ENCODE peak calls at places on chromosome 9, in four cellular contexts. Q, K, O and G are unnamed samples.

GRCh38 chr9:6827370-6827949 is 69.7 kb downstream of the KDM4C start:
- DNase-seq in Q (no peak), O (no peak), K (no peak), G (peak; percentile 69)

GRCh38 chr9:123355761-123356520 is at the start of gene CRB2:
- DNase-seq in K (no peak), O (no peak), Q (no peak), G (no peak)

GRCh38 chr9:127835930-127836586 is 18.4 kb downstream of the ENG start:
- DNase-seq in O (peak; percentile 77), K (no peak), Q (no peak), G (peak; percentile 76)

GRCh38 chr9:21801683-21802417 is 586 bp upstream of the MTAP start:
- DNase-seq in Q (peak; percentile 21), O (peak; percentile 78), K (peak; percentile 93), G (peak; percentile 88)

GRCh38 chr9:85527331-85528015 is 214.3 kb downstream of the AGTPBP1 start:
- DNase-seq in K (no peak), O (no peak), Q (no peak), G (peak; percentile 63)

GRCh38 chr9:14525840-14526239 is 167.4 kb downstream of the ZDHHC21 start:
- DNase-seq in O (no peak), K (no peak), Q (no peak), G (no peak)

GRCh38 chr9:89435315-89435823 is 62.5 kb downstream of the SEMA4D start:
- DNase-seq in K (peak; percentile 86), Q (no peak), O (no peak), G (no peak)

GRCh38 chr9:91903126-91903911 is 46.7 kb downstream of the ROR2 start:
- DNase-seq in O (no peak), K (peak; percentile 64), Q (no peak), G (no peak)

GRCh38 chr9:133954862-133955529 is 37.1 kb downstream of the VAV2 start:
- DNase-seq in O (no peak), Q (no peak), K (no peak), G (no peak)

GRCh38 chr9:135821116-135821515 is 86.2 kb downstream of the CAMSAP1 start:
- DNase-seq in K (peak; percentile 71), Q (no peak), O (no peak), G (no peak)

GRCh38 chr9:135500071-135500524 is 384 bp upstream of the MRPS2 start:
- DNase-seq in Q (no peak), O (no peak), K (no peak), G (peak; percentile 64)

GRCh38 chr9:70427161-70427945 is 12.9 kb upstream of the KLF9 start:
- DNase-seq in K (no peak), O (no peak), Q (no peak), G (peak; percentile 63)

GRCh38 chr9:9216934-9217333 is 1395.9 kb downstream of the PTPRD start:
- DNase-seq in O (no peak), Q (no peak), K (no peak), G (no peak)

GRCh38 chr9:95434116-95435073 is 82.4 kb downstream of the PTCH1 start:
- DNase-seq in Q (no peak), K (no peak), O (no peak), G (no peak)

GRCh38 chr9:106843361-106843760 is 19.6 kb upstream of the ZNF462 start:
- DNase-seq in O (no peak), K (no peak), Q (no peak), G (no peak)

GRCh38 chr9:93653762-93654161 is 77.4 kb downstream of the PHF2 start:
- DNase-seq in Q (no peak), K (peak; percentile 45), O (no peak), G (no peak)

GRCh38 chr9:133962341-133962740 is 29.8 kb downstream of the VAV2 start:
- DNase-seq in Q (no peak), K (no peak), O (no peak), G (no peak)

GRCh38 chr9:76787677-76788076 is 23.4 kb downstream of the PCA3 start:
- DNase-seq in K (no peak), O (no peak), Q (no peak), G (no peak)

GRCh38 chr9:121354141-121354540 is 15.9 kb downstream of the STOM start:
- DNase-seq in Q (no peak), K (no peak), O (no peak), G (peak; percentile 93)
- H3K4me3 ChIP-seq in Q (no peak overlapping the region), K (no peak overlapping the region), O (no peak overlapping the region), G (no peak overlapping the region)

DNA sequence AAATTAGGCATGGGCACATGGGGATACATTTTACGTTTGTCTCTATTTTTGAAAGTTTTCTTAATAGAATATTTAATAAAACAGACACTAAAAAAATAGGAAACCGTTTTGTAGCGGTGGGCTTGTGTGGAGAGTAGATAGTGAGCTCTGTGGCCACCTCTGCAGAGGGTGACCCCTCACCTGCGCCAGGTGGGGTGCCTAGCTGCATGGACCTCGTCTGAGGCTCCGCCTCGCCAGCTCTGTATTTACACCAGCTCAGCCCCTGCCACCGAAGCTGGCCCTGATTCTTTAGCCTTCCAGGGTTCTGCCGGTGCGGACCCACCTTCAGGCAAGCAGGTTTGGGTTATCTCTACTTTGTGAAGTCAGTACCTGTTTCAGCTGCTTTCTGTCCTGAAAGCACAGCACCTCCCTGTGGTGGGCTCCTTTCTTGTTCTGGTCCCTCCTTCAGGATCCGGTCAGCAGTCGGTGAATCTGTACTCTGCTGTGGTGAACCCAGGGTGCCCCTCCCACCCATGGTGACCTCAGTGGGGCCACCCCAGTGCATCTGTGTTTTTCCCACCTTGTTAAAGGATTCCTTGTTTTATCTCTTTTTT is 105.2 kb upstream of the CACNA1B start:
- DNase-seq in Q (no peak), K (no peak), O (no peak), G (peak; percentile 15)
- TF ChIP-seq CTCF in Q (no peak), K (no peak), O (no peak), G (peak; percentile 19)

GRCh38 chr9:71752928-71753327 is 15.4 kb downstream of the CEMIP2 start:
- DNase-seq in O (no peak), Q (no peak), K (no peak), G (no peak)
- H3K4me3 ChIP-seq in O (no peak overlapping the region), Q (no peak overlapping the region), K (no peak overlapping the region), G (no peak overlapping the region)

GRCh38 chr9:33267368-33267767 is 2.5 kb downstream of the CHMP5 start:
- DNase-seq in Q (no peak), K (no peak), O (no peak), G (no peak)

GRCh38 chr9:33265211-33265885 is 499 bp downstream of the CHMP5 start:
- DNase-seq in Q (no peak), K (no peak), O (no peak), G (peak; percentile 3)

GRCh38 chr9:33263936-33264472 is 504 bp downstream of the BAG1 start:
- DNase-seq in Q (peak; percentile 19), K (peak; percentile 93), O (no peak), G (no peak)

GRCh38 chr9:33263131-33263935 is 1.2 kb downstream of the BAG1 start:
- DNase-seq in Q (no peak), O (peak; percentile 14), K (no peak), G (peak; percentile 24)

DNA sequence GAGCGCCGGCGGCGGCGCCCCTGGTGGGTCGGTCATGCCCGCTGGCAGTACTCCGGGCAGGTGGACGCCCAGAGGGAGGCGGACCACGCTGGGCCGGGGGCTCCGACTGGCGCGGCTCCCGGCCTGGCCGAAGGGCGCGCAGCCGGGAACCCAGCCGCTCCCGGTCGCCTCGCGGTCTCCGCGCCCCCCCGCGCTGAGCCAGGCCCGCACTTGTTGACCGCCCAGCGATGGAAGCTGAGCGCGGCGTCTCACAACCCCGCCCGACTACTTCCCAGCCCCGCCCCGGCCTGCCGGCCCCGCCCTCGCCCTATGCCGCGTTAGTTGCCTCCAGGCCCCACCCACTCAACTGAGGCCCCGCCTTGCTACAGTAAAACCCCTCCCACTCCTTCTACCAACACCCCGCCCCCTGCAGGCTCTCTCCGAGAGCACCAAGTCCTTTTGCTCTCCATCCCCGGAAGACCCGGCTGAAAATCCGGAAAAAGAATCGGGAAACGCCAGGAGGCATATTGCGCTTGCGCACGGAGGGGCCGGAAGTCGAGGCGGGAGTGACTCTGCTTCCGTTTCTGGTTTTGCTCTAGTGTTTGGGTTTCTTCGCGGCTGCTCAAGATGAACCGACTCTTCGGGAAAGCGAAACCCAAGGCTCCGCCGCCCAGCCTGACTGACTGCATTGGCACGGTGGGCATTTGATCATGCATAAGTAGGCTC is at the start of the genes BAG1 and CHMP5:
- DNase-seq in K (peak; percentile 100), O (peak; percentile 99), Q (peak; percentile 100), G (peak; percentile 99)
- TF ChIP-seq CTCF in K (no peak), O (no peak), Q (peak; percentile 15), G (peak; percentile 36)

GRCh38 chr9:78306222-78307076 is 9.5 kb downstream of the PSAT1 start:
- DNase-seq in Q (no peak), K (peak; percentile 3), O (no peak), G (no peak)
- H3K4me3 ChIP-seq in Q (no peak overlapping the region), K (no peak overlapping the region), O (no peak overlapping the region), G (no peak overlapping the region)

GRCh38 chr9:132201780-132202703 is 40.2 kb downstream of the NTNG2 start:
- DNase-seq in K (no peak), Q (no peak), O (no peak), G (no peak)
- TF ChIP-seq CTCF in K (no peak), Q (no peak), O (no peak), G (peak; percentile 2)

GRCh38 chr9:111598730-111599091 is 736 bp downstream of the PTGR1 start:
- DNase-seq in O (peak; percentile 35), Q (peak; percentile 13), K (peak; percentile 91), G (peak; percentile 63)
- H3K4me3 ChIP-seq in O (peak overlapping the region; percentile 72), Q (peak overlapping the region; percentile 80), K (peak overlapping the region; percentile 57), G (peak overlapping the region; percentile 80)

GRCh38 chr9:137240321-137240840 is 706 bp upstream of the TUBB4B start:
- DNase-seq in O (peak; percentile 69), K (peak; percentile 96), Q (no peak), G (peak; percentile 80)
- TF ChIP-seq CTCF in O (no peak), K (no peak), Q (no peak), G (no peak)